ENCODE peak calls at places on chromosomes 1 and 21, in five cellular contexts. One of them, this sample, is unnamed.

GRCh38 chr21:41817228-41817627 is 50.4 kb upstream of the RIPK4 start:
- DNase-seq in GM23338: peak; percentile 77
- DNase-seq in PC-9: peak; percentile 70
- DNase-seq in hepatocyte: peak; percentile 81
- DNase-seq in HCT116: peak; percentile 33
- DNase-seq in this sample: peak; percentile 89

GRCh38 chr1:60922304-60922703 is 160.1 kb upstream of the NFIA start:
- DNase-seq in hepatocyte: peak; percentile 20
- DNase-seq in PC-9: no peak
- DNase-seq in GM23338: no peak
- DNase-seq in HCT116: no peak
- DNase-seq in this sample: no peak

GRCh38 chr1:6294868-6295556 is 34.1 kb upstream of the GPR153 start:
- DNase-seq in GM23338: no peak
- DNase-seq in hepatocyte: no peak
- DNase-seq in HCT116: no peak
- DNase-seq in PC-9: no peak
- DNase-seq in this sample: peak; percentile 85

GRCh38 chr1:172322219-172323061 is 98.0 kb upstream of the C1orf105 start:
- DNase-seq in hepatocyte: peak; percentile 56
- DNase-seq in GM23338: peak; percentile 24
- DNase-seq in PC-9: no peak
- DNase-seq in HCT116: no peak
- DNase-seq in this sample: peak; percentile 97

GRCh38 chr1:234743866-234744581 is 134.0 kb upstream of the IRF2BP2 start:
- DNase-seq in hepatocyte: peak; percentile 20
- DNase-seq in HCT116: no peak
- DNase-seq in PC-9: peak; percentile 45
- DNase-seq in GM23338: peak; percentile 73
- DNase-seq in this sample: no peak

GRCh38 chr1:173009597-173009996 is 41.1 kb downstream of the TNFSF18 start:
- DNase-seq in HCT116: no peak
- DNase-seq in GM23338: no peak
- DNase-seq in PC-9: no peak
- DNase-seq in hepatocyte: no peak
- DNase-seq in this sample: no peak

GRCh38 chr1:160925652-160926241 is 28.9 kb downstream of the ITLN2 start:
- DNase-seq in hepatocyte: no peak
- DNase-seq in PC-9: no peak
- DNase-seq in GM23338: peak; percentile 18
- DNase-seq in HCT116: no peak
- DNase-seq in this sample: peak; percentile 57

GRCh38 chr1:58858344-58858673 is 74.5 kb upstream of the JUN start:
- DNase-seq in PC-9: no peak
- DNase-seq in HCT116: no peak
- DNase-seq in GM23338: no peak
- DNase-seq in hepatocyte: no peak
- DNase-seq in this sample: peak; percentile 13

GRCh38 chr1:87814573-87814972 is 485.9 kb downstream of the LMO4 start:
- DNase-seq in HCT116: no peak
- DNase-seq in GM23338: no peak
- DNase-seq in hepatocyte: no peak
- DNase-seq in PC-9: no peak
- DNase-seq in this sample: no peak

GRCh38 chr1:22919341-22920025 is 53.2 kb downstream of the LACTBL1 start:
- DNase-seq in GM23338: no peak
- DNase-seq in HCT116: no peak
- DNase-seq in PC-9: no peak
- DNase-seq in hepatocyte: no peak
- DNase-seq in this sample: no peak

GRCh38 chr1:61253059-61253735 is 170.8 kb downstream of the NFIA start:
- DNase-seq in GM23338: no peak
- DNase-seq in HCT116: no peak
- DNase-seq in PC-9: peak; percentile 81
- DNase-seq in hepatocyte: peak; percentile 51
- DNase-seq in this sample: peak; percentile 26

DNA sequence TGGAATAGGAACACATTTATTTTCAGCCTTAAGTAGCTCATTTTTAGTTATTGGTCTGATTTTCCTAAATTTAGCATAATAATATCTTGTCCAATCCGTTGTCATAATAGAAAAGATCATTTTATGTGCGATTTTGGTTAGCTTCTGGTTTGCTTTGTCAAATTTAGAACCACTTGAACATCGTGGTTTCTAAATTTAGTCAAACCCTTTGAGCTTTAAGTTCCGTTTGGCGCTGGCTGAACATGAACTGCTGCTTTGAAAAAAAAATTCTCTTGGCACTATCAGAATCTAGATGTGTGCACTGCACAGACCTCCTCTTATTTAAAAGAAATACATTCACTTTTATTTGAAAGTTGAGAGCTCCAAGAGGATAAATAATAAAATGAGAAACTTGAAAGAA is 370.6 kb downstream of the PTPRC start:
- DNase-seq in GM23338: no peak
- DNase-seq in HCT116: no peak
- DNase-seq in PC-9: no peak
- DNase-seq in hepatocyte: no peak
- DNase-seq in this sample: no peak
- H3K4me3 ChIP-seq in GM23338: no peak overlapping the region
- H3K4me3 ChIP-seq in HCT116: no peak overlapping the region
- H3K4me3 ChIP-seq in PC-9: no peak overlapping the region
- H3K4me3 ChIP-seq in hepatocyte: no peak overlapping the region
- H3K4me3 ChIP-seq in this sample: no peak overlapping the region

GRCh38 chr1:53992085-53992874 is 25.7 kb downstream of the LDLRAD1 start:
- DNase-seq in hepatocyte: peak; percentile 60
- DNase-seq in HCT116: no peak
- DNase-seq in GM23338: peak; percentile 43
- DNase-seq in PC-9: no peak
- DNase-seq in this sample: no peak
- TF ChIP-seq CTCF in hepatocyte: peak; percentile 49
- TF ChIP-seq CTCF in HCT116: peak; percentile 45
- TF ChIP-seq CTCF in GM23338: peak; percentile 65
- TF ChIP-seq CTCF in PC-9: peak; percentile 62
- TF ChIP-seq CTCF in this sample: peak; percentile 22

GRCh38 chr1:207908112-207908734 is 2.7 kb downstream of the CD34 start:
- DNase-seq in PC-9: no peak
- DNase-seq in HCT116: no peak
- DNase-seq in GM23338: no peak
- DNase-seq in hepatocyte: no peak
- DNase-seq in this sample: no peak
- H3K9me2 ChIP-seq in PC-9: no peaks in the 10 kb centered on the region
- H3K9me2 ChIP-seq in HCT116: no peaks in the 10 kb centered on the region
- H3K9me2 ChIP-seq in GM23338: no peaks in the 10 kb centered on the region
- H3K9me2 ChIP-seq in hepatocyte: no peaks in the 10 kb centered on the region
- H3K9me2 ChIP-seq in this sample: no peaks in the 10 kb centered on the region

GRCh38 chr21:44918581-44919033 is 2.1 kb downstream of the ITGB2 start:
- DNase-seq in GM23338: peak; percentile 90
- DNase-seq in PC-9: no peak
- DNase-seq in HCT116: no peak
- DNase-seq in hepatocyte: no peak
- DNase-seq in this sample: no peak
- H3K4me3 ChIP-seq in GM23338: peak overlapping the region; percentile 48
- H3K4me3 ChIP-seq in PC-9: no peak overlapping the region
- H3K4me3 ChIP-seq in HCT116: no peak overlapping the region
- H3K4me3 ChIP-seq in hepatocyte: no peak overlapping the region
- H3K4me3 ChIP-seq in this sample: no peak overlapping the region

This sample was measured in PC-3.